ENCODE peak calls at places on chromosome 21, in four cellular contexts. E, T, X and R are unnamed samples. For H3K4me1, the result is how much of the 10 kb centered on the place peaks cover.

GRCh38 chr21:37153193-37153934 is 80.3 kb downstream of the TTC3 start:
- DNase-seq in E (no peak), T (no peak), X (no peak), R (no peak)

GRCh38 chr21:44013380-44014088 is 1.4 kb downstream of the TRAPPC10 start:
- DNase-seq in E (peak), T (peak), X (peak), R (no peak)

GRCh38 chr21:22490044-22490443 is 1491.8 kb downstream of the NCAM2 start:
- DNase-seq in E (no peak), T (no peak), X (no peak), R (no peak)

GRCh38 chr21:34141373-34141772 is 68.0 kb downstream of the MRPS6 start:
- DNase-seq in E (no peak), T (no peak), X (no peak), R (no peak)

GRCh38 chr21:15809818-15810217 is 80.0 kb downstream of the USP25 start:
- DNase-seq in E (no peak), T (no peak), X (no peak), R (no peak)

GRCh38 chr21:37000381-37000780 is 6.1 kb upstream of the RIPPLY3 start:
- DNase-seq in E (no peak), T (no peak), X (no peak), R (no peak)

GRCh38 chr21:32392299-32392879 is 423 bp downstream of the URB1 start:
- DNase-seq in E (no peak), T (peak), X (no peak), R (no peak)

GRCh38 chr21:43929217-43929971 is 64.4 kb downstream of the AGPAT3 start:
- DNase-seq in E (no peak), T (no peak), X (no peak), R (peak)

GRCh38 chr21:36263797-36264196 is 56.2 kb upstream of the MORC3 start:
- DNase-seq in E (no peak), T (no peak), X (no peak), R (no peak)

GRCh38 chr21:23949493-23949892 is 1657.8 kb downstream of the MRPL39 start:
- DNase-seq in E (no peak), T (no peak), X (no peak), R (no peak)

DNA sequence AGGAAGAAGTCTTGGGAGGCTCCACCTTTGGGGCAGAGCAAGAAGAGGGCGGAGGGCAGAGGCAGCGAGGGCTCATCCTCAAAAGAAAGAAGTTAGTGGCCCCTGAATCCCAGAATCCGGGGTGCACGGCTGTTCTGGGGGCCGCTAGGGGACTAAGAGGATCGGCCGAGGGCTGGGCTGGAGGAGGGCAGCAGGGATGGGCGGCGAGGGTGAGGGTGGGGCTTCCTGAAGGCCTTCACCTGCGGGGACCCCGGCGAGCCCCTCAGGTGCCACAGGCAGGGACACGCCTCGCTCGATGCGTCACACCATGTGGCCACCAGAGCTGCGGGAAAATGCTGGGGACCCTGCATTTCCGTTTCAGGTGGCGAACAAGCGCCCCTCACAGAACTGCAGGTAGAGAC is 23.9 kb downstream of the COL6A1 start:
- DNase-seq in E (peak), T (no peak), X (no peak), R (peak)
- TF ChIP-seq NRF1 in E (no peak), T (no peak), X (no peak), R (no peak)

GRCh38 chr21:45407629-45408247 is 2.8 kb downstream of the COL18A1 start:
- DNase-seq in E (no peak), T (no peak), X (no peak), R (no peak)

GRCh38 chr21:45408271-45408791 is 3.4 kb downstream of the COL18A1 start:
- DNase-seq in E (no peak), T (no peak), X (no peak), R (no peak)

GRCh38 chr21:45405271-45405818 is 380 bp downstream of the COL18A1 start:
- DNase-seq in E (peak), T (peak), X (no peak), R (no peak)

GRCh38 chr21:45405819-45406762 is 1.1 kb downstream of the COL18A1 start:
- DNase-seq in E (peak), T (peak), X (no peak), R (no peak)

GRCh38 chr21:45406801-45407628 is 2.0 kb downstream of the COL18A1 start:
- DNase-seq in E (no peak), T (peak), X (no peak), R (peak)
- H3K4me1 ChIP-seq in E (under half), T (under half), X (under half), R (half or more)

GRCh38 chr21:26888256-26888655 is 43.0 kb upstream of the ADAMTS1 start:
- DNase-seq in E (no peak), T (no peak), X (no peak), R (no peak)

GRCh38 chr21:26881504-26882228 is 36.5 kb upstream of the ADAMTS1 start:
- DNase-seq in E (peak), T (no peak), X (no peak), R (no peak)

GRCh38 chr21:26887241-26887640 is 42.0 kb upstream of the ADAMTS1 start:
- DNase-seq in E (no peak), T (no peak), X (no peak), R (no peak)

GRCh38 chr21:26884436-26884835 is 39.2 kb upstream of the ADAMTS1 start:
- DNase-seq in E (no peak), T (no peak), X (no peak), R (no peak)

GRCh38 chr21:26883768-26884167 is 38.6 kb upstream of the ADAMTS1 start:
- DNase-seq in E (no peak), T (no peak), X (no peak), R (no peak)
- TF ChIP-seq NRF1 in E (no peak), T (no peak), X (no peak), R (no peak)

DNA sequence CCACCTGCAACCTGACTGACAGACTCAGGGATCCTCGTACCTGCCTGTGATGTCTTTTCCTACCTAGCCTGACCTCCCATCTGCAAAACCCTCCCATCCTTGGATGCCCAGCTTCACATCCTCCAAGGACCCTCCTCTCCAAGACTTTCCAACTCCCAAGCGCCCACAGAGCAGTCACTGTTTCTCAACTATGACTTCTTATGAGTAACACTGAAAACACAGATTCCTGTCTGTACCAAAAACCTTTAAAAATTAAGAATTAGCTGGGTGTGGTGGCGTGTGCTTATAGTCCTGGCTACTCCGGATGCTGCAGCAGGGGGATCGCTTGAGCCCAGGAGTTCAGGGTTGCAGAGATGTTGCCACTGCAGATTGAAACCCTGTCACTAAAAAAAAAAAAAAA is 181.9 kb downstream of the PSMG1 start:
- DNase-seq in E (no peak), T (no peak), X (no peak), R (no peak)
- H3K4me1 ChIP-seq in E (under half), T (under half), X (under half), R (under half)